ENCODE peak calls at places on chromosomes 11 and 22, in five cellular contexts. G, P, B, D and W are unnamed samples. For H4K20me1 and H3K4me1, the result is how much of the 10 kb centered on the place peaks cover.

GRCh38 chr22:33299245-33299956 is 241.2 kb upstream of the SYN3 start:
- DNase-seq in G (no peak), P (no peak), B (no peak), D (no peak), W (no peak)

GRCh38 chr11:10930961-10931760 is 73.3 kb upstream of the ZBED5 start:
- DNase-seq in G (peak), P (peak), B (peak), D (peak), W (peak)

GRCh38 chr11:106697058-106697457 is 321.2 kb downstream of the GUCY1A2 start:
- DNase-seq in G (no peak), P (no peak), B (peak), D (no peak), W (peak)

GRCh38 chr22:26666035-26666338 is 8.6 kb downstream of the MIAT start:
- DNase-seq in G (no peak), P (no peak), B (peak), D (no peak), W (no peak)

GRCh38 chr11:13594045-13594444 is 74.4 kb upstream of the FAR1 start:
- DNase-seq in G (no peak), P (no peak), B (no peak), D (no peak), W (no peak)

GRCh38 chr11:7642747-7643146 is 30.6 kb downstream of the CYB5R2 start:
- DNase-seq in G (no peak), P (no peak), B (no peak), D (no peak), W (no peak)

GRCh38 chr11:8914661-8915018 is 3.7 kb downstream of the AKIP1 start:
- DNase-seq in G (no peak), P (no peak), B (no peak), D (no peak), W (no peak)

GRCh38 chr11:33454264-33454663 is 197.1 kb downstream of the HIPK3 start:
- DNase-seq in G (no peak), P (no peak), B (no peak), D (no peak), W (no peak)

GRCh38 chr22:20464912-20465758 is 27.5 kb upstream of the SCARF2 start:
- DNase-seq in G (no peak), P (no peak), B (no peak), D (no peak), W (no peak)

GRCh38 chr11:1868636-1869291 is 15.9 kb downstream of the LSP1 start:
- DNase-seq in G (no peak), P (no peak), B (no peak), D (no peak), W (no peak)

GRCh38 chr11:68099474-68100405 is 21.4 kb downstream of the CHKA start:
- DNase-seq in G (peak), P (peak), B (no peak), D (no peak), W (no peak)
- H4K20me1 ChIP-seq in G (under half), P (half or more), B (under half), D (under half), W (under half)

DNA sequence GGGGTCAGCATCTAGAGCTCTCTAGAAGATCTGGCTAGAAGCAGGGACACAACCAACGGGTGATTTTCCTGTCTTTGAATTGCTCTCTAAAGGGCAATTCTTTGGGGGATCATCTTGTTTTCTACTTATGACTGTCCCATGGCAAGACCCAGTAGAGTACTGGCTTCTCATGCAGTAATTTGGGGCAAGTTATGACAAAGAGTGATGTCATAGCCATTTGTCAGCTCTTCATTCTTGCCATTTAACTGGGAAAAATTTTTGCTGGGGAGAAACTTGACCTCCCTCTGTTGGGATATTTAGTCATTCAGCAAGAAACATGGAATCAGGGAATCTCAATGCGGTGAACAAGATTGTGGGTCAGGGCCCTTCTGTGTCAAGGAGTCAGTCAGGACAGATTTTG is 80.4 kb downstream of the SLC1A2 start:
- DNase-seq in G (no peak), P (no peak), B (peak), D (no peak), W (no peak)
- H3K4me1 ChIP-seq in G (under half), P (under half), B (under half), D (under half), W (under half)

DNA sequence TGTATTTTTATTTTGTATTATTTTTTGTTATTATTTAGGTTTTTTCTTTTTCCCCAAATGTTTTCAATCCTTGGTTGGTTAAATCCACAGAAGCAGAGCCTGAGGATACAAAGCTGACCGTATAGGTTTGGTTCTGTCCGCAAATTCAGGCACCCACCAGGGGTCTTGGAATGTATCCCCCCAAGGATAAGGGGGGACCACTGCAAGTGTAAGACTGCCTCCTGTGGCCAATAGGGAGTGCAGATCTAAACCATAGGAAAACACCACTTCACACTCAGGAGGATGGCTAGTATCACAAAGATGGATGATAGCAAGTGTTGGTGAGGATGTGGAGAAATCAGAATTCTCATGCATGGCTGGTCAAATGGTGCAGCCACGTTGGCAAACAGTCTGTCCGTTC is 20.0 kb downstream of the CPT1A start:
- DNase-seq in G (no peak), P (peak), B (no peak), D (no peak), W (no peak)
- H4K20me1 ChIP-seq in G (under half), P (under half), B (under half), D (under half), W (under half)

GRCh38 chr11:68505596-68505995 is 45.0 kb downstream of the PPP6R3 start:
- DNase-seq in G (no peak), P (no peak), B (peak), D (no peak), W (no peak)
- H3K4me1 ChIP-seq in G (under half), P (under half), B (under half), D (under half), W (under half)

GRCh38 chr22:23514317-23515038 is 65.6 kb downstream of the IGLL1 start:
- DNase-seq in G (no peak), P (peak), B (no peak), D (no peak), W (no peak)
- H4K20me1 ChIP-seq in G (under half), P (under half), B (under half), D (under half), W (under half)

DNA sequence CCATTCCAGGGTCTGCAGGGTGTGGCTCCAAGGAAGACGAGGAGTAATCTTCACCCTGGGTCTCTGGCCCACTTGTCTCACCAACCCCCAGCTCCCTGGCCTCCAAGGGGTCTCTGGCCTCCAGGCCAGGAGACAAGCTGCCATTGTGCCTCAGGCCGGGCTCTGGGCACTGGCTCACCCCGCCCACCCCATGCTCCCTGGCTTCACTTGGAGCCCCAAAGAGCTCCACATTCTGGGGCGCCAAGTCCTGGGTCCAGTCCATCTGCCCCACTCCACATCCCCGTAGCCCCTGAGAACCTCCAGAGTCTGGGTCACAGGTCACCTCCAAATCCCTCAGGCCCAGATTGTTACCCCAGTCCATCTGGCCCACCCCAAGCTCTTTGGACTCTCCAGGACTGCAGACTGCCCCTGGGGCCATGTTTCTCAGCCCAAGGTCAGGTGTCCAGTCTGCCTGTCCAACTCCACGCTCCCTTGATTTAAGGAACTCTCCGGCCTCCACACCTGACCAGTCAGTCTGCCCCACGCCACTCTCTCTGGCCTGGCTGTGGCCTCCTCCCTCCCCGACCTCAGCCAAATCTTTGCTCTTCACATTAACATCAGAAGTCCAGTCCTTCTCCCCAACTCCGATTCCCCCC is 16.2 kb downstream of the TNKS1BP1 start:
- DNase-seq in G (no peak), P (no peak), B (no peak), D (no peak), W (no peak)
- H3K4me1 ChIP-seq in G (under half), P (under half), B (half or more), D (under half), W (half or more)

GRCh38 chr11:72014761-72015320 is 16.1 kb downstream of the IL18BP start:
- DNase-seq in G (no peak), P (no peak), B (no peak), D (no peak), W (no peak)

GRCh38 chr11:72013765-72014711 is 15.3 kb downstream of the IL18BP start:
- DNase-seq in G (no peak), P (no peak), B (no peak), D (no peak), W (no peak)

GRCh38 chr11:72012091-72012630 is 13.5 kb downstream of the IL18BP start:
- DNase-seq in G (no peak), P (no peak), B (no peak), D (no peak), W (no peak)

GRCh38 chr11:72012897-72013721 is 14.4 kb downstream of the IL18BP start:
- DNase-seq in G (no peak), P (no peak), B (peak), D (no peak), W (peak)

GRCh38 chr11:72015511-72016061 is 16.9 kb downstream of the IL18BP start:
- DNase-seq in G (no peak), P (peak), B (peak), D (no peak), W (no peak)
- H4K20me1 ChIP-seq in G (under half), P (under half), B (under half), D (under half), W (under half)